ENCODE peak calls at places on chromosomes 2 and 18, in five cellular contexts. N, W, S, U and L are unnamed samples. For H3K4me1, the result is how much of the 10 kb centered on the place peaks cover.

GRCh38 chr2:85433511-85434089 is 15.1 kb downstream of the SH2D6 start:
- DNase-seq in N (peak), U (no peak), S (no peak), W (peak), L (peak)

GRCh38 chr2:74530239-74531161 is 767 bp downstream of the HTRA2 start:
- DNase-seq in N (peak), S (no peak), W (peak), U (peak), L (peak)

GRCh38 chr2:11662882-11663281 is 7.1 kb downstream of the NTSR2 start:
- DNase-seq in S (no peak), W (no peak), U (no peak), N (no peak), L (no peak)

GRCh38 chr2:138307099-138307498 is 194.5 kb upstream of the SPOPL start:
- DNase-seq in N (no peak), W (no peak), U (no peak), S (no peak), L (no peak)

GRCh38 chr18:28175930-28176673 is 828 bp downstream of the CDH2 start:
- DNase-seq in W (no peak), N (no peak), S (no peak), U (no peak), L (no peak)

GRCh38 chr2:174009488-174010223 is 44.5 kb upstream of the SP3 start:
- DNase-seq in S (no peak), N (no peak), W (no peak), U (no peak), L (no peak)

GRCh38 chr2:11657646-11658045 is 12.3 kb downstream of the NTSR2 start:
- DNase-seq in W (no peak), U (no peak), S (no peak), N (no peak), L (no peak)

GRCh38 chr2:218662377-218662776 is 2.9 kb downstream of the BCS1L start:
- DNase-seq in S (no peak), N (no peak), W (no peak), U (no peak), L (no peak)

GRCh38 chr2:125471963-125472362 is 1184.0 kb upstream of the GYPC start:
- DNase-seq in S (no peak), N (no peak), W (no peak), U (no peak), L (no peak)

GRCh38 chr2:33104726-33105125 is 158.0 kb downstream of the LTBP1 start:
- DNase-seq in W (no peak), S (peak), N (no peak), U (no peak), L (no peak)

GRCh38 chr18:41324020-41324791 is 630.8 kb upstream of the PIK3C3 start:
- DNase-seq in N (no peak), W (no peak), S (no peak), U (no peak), L (no peak)

GRCh38 chr2:226661789-226662545 is 137.7 kb downstream of the IRS1 start:
- DNase-seq in N (peak), W (no peak), U (no peak), S (peak), L (no peak)

GRCh38 chr2:166573393-166573792 is 79.3 kb upstream of the SCN7A start:
- DNase-seq in W (no peak), U (no peak), N (no peak), S (no peak), L (no peak)

GRCh38 chr2:235827585-235827992 is 333.7 kb downstream of the AGAP1 start:
- DNase-seq in W (no peak), N (no peak), S (peak), U (no peak), L (no peak)

GRCh38 chr2:216857131-216857550 is 2.7 kb downstream of the TNP1 start:
- DNase-seq in W (no peak), S (no peak), N (no peak), U (peak), L (no peak)

GRCh38 chr2:105803337-105803736 is 58.6 kb downstream of the NCK2 start:
- DNase-seq in N (no peak), S (no peak), W (no peak), U (no peak), L (no peak)

GRCh38 chr18:28065031-28065792 is 111.7 kb downstream of the CDH2 start:
- DNase-seq in N (no peak), U (no peak), W (no peak), S (no peak), L (no peak)

GRCh38 chr2:168784993-168785392 is 17.4 kb upstream of the NOSTRIN start:
- DNase-seq in N (no peak), S (no peak), U (no peak), W (no peak), L (no peak)

GRCh38 chr2:180571559-180571958 is 408.8 kb upstream of the UBE2E3 start:
- DNase-seq in W (no peak), U (no peak), S (no peak), N (no peak), L (no peak)

GRCh38 chr18:46070683-46071614 is 1.1 kb downstream of the PSTPIP2 start:
- DNase-seq in N (no peak), S (no peak), U (no peak), W (no peak), L (no peak)

GRCh38 chr2:234773764-234774409 is 177.9 kb upstream of the SH3BP4 start:
- DNase-seq in U (no peak), W (no peak), S (no peak), N (no peak), L (no peak)

GRCh38 chr2:824954-825353 is 125.7 kb upstream of the SNTG2 start:
- DNase-seq in W (no peak), U (no peak), S (no peak), N (no peak), L (no peak)

GRCh38 chr2:174836345-174836999 is 72.2 kb upstream of the CHRNA1 start:
- DNase-seq in N (no peak), U (no peak), W (no peak), S (no peak), L (no peak)

GRCh38 chr2:238097988-238098853 is 1.9 kb upstream of the ESPNL start:
- DNase-seq in W (peak), U (peak), N (peak), S (peak), L (peak)

GRCh38 chr18:25019086-25019860 is 332.7 kb downstream of the ZNF521 start:
- DNase-seq in W (no peak), N (no peak), S (no peak), U (no peak), L (no peak)
- TF ChIP-seq CTCF in W (no peak), N (no peak), S (no peak), U (no peak), L (no peak)

GRCh38 chr18:25288340-25288955 is 63.5 kb downstream of the ZNF521 start:
- DNase-seq in S (no peak), U (no peak), W (no peak), N (no peak), L (no peak)
- H3K4me1 ChIP-seq in S (under half), U (under half), W (under half), N (under half), L (under half)

GRCh38 chr18:79724299-79725080 is 44.9 kb downstream of the CTDP1 start:
- DNase-seq in N (no peak), S (no peak), W (no peak), U (no peak), L (peak)
- TF ChIP-seq CTCF in N (no peak), S (no peak), W (no peak), U (no peak), L (no peak)

GRCh38 chr2:179263460-179264237 is 983 bp downstream of the SESTD1 start:
- DNase-seq in U (no peak), N (peak), S (no peak), W (peak), L (peak)

GRCh38 chr2:179261161-179261825 is 3.3 kb downstream of the SESTD1 start:
- DNase-seq in N (no peak), W (no peak), U (no peak), S (no peak), L (no peak)

GRCh38 chr2:179264238-179265081 is at the start of gene SESTD1:
- DNase-seq in N (peak), U (peak), S (no peak), W (peak), L (peak)

GRCh38 chr2:179262077-179262660 is 2.5 kb downstream of the SESTD1 start:
- DNase-seq in S (no peak), N (no peak), W (no peak), U (no peak), L (no peak)

GRCh38 chr2:179263015-179263414 is 1.6 kb downstream of the SESTD1 start:
- DNase-seq in N (no peak), U (no peak), S (no peak), W (no peak), L (no peak)
- H3K4me1 ChIP-seq in N (under half), U (under half), S (under half), W (under half), L (under half)